ENCODE peak calls at places on chromosome 22, in eight cellular contexts. One of them, this sample, is unnamed.

GRCh38 chr22:43515411-43515810 is 103.6 kb downstream of the MPPED1 start:
- DNase-seq in A549: no peak
- DNase-seq in upper lobe of left lung: no peak
- DNase-seq in stomach: no peak
- DNase-seq in suprapubic skin: no peak
- DNase-seq in transverse colon: no peak
- DNase-seq in tibial nerve: no peak
- DNase-seq in HepG2: no peak
- DNase-seq in this sample: no peak

GRCh38 chr22:32761251-32761903 is 40.1 kb upstream of the TIMP3 start:
- DNase-seq in A549: no peak
- DNase-seq in upper lobe of left lung: peak; percentile 44
- DNase-seq in stomach: no peak
- DNase-seq in suprapubic skin: no peak
- DNase-seq in transverse colon: no peak
- DNase-seq in tibial nerve: no peak
- DNase-seq in HepG2: no peak
- DNase-seq in this sample: no peak

GRCh38 chr22:43213066-43213465 is 26.1 kb upstream of the TTLL12 start:
- DNase-seq in A549: no peak
- DNase-seq in upper lobe of left lung: no peak
- DNase-seq in stomach: no peak
- DNase-seq in suprapubic skin: no peak
- DNase-seq in transverse colon: no peak
- DNase-seq in tibial nerve: no peak
- DNase-seq in HepG2: no peak
- DNase-seq in this sample: no peak

GRCh38 chr22:41699264-41700104 is at the start of gene MEI1:
- DNase-seq in A549: peak; percentile 25
- DNase-seq in upper lobe of left lung: peak; percentile 81
- DNase-seq in stomach: peak; percentile 90
- DNase-seq in suprapubic skin: peak; percentile 88
- DNase-seq in transverse colon: peak; percentile 85
- DNase-seq in tibial nerve: peak; percentile 58
- DNase-seq in HepG2: no peak
- DNase-seq in this sample: peak; percentile 82

GRCh38 chr22:39416319-39416718 is 16.7 kb downstream of the TAB1 start:
- DNase-seq in A549: no peak
- DNase-seq in upper lobe of left lung: no peak
- DNase-seq in stomach: no peak
- DNase-seq in suprapubic skin: no peak
- DNase-seq in transverse colon: no peak
- DNase-seq in tibial nerve: no peak
- DNase-seq in HepG2: no peak
- DNase-seq in this sample: no peak

GRCh38 chr22:49935561-49935960 is 17.1 kb downstream of the CRELD2 start:
- DNase-seq in A549: no peak
- DNase-seq in upper lobe of left lung: no peak
- DNase-seq in stomach: no peak
- DNase-seq in suprapubic skin: no peak
- DNase-seq in transverse colon: no peak
- DNase-seq in tibial nerve: no peak
- DNase-seq in HepG2: no peak
- DNase-seq in this sample: no peak

GRCh38 chr22:35783943-35784614 is 66.4 kb downstream of the APOL5 start:
- DNase-seq in A549: peak; percentile 73
- DNase-seq in upper lobe of left lung: no peak
- DNase-seq in stomach: no peak
- DNase-seq in suprapubic skin: no peak
- DNase-seq in transverse colon: no peak
- DNase-seq in tibial nerve: no peak
- DNase-seq in HepG2: no peak
- DNase-seq in this sample: no peak

GRCh38 chr22:27961680-27962079 is 42.6 kb upstream of the PITPNB start:
- DNase-seq in A549: no peak
- DNase-seq in upper lobe of left lung: no peak
- DNase-seq in stomach: no peak
- DNase-seq in suprapubic skin: no peak
- DNase-seq in transverse colon: no peak
- DNase-seq in tibial nerve: no peak
- DNase-seq in HepG2: no peak
- DNase-seq in this sample: no peak

GRCh38 chr22:42273855-42274451 is 3.5 kb upstream of the TCF20 start:
- DNase-seq in A549: no peak
- DNase-seq in upper lobe of left lung: no peak
- DNase-seq in stomach: no peak
- DNase-seq in suprapubic skin: no peak
- DNase-seq in transverse colon: no peak
- DNase-seq in tibial nerve: no peak
- DNase-seq in HepG2: no peak
- DNase-seq in this sample: no peak

GRCh38 chr22:26285632-26286031 is 116.4 kb downstream of the SEZ6L start:
- DNase-seq in A549: no peak
- DNase-seq in upper lobe of left lung: no peak
- DNase-seq in stomach: no peak
- DNase-seq in suprapubic skin: no peak
- DNase-seq in transverse colon: no peak
- DNase-seq in tibial nerve: no peak
- DNase-seq in HepG2: no peak
- DNase-seq in this sample: no peak

GRCh38 chr22:44531487-44531886 is 33.5 kb upstream of the RTL6 start:
- DNase-seq in A549: no peak
- DNase-seq in upper lobe of left lung: no peak
- DNase-seq in stomach: no peak
- DNase-seq in suprapubic skin: peak; percentile 8
- DNase-seq in transverse colon: no peak
- DNase-seq in tibial nerve: no peak
- DNase-seq in HepG2: no peak
- DNase-seq in this sample: no peak

GRCh38 chr22:42745118-42745517 is 24.4 kb upstream of the A4GALT start:
- DNase-seq in A549: peak; percentile 66
- DNase-seq in upper lobe of left lung: no peak
- DNase-seq in stomach: no peak
- DNase-seq in suprapubic skin: no peak
- DNase-seq in transverse colon: no peak
- DNase-seq in tibial nerve: no peak
- DNase-seq in HepG2: no peak
- DNase-seq in this sample: no peak

GRCh38 chr22:46085831-46086576 is 64.3 kb upstream of the PPARA start:
- DNase-seq in A549: peak; percentile 90
- DNase-seq in upper lobe of left lung: peak; percentile 83
- DNase-seq in stomach: peak; percentile 87
- DNase-seq in suprapubic skin: peak; percentile 94
- DNase-seq in transverse colon: peak; percentile 93
- DNase-seq in tibial nerve: no peak
- DNase-seq in HepG2: no peak
- DNase-seq in this sample: peak; percentile 74

GRCh38 chr22:46084943-46085830 is 65.1 kb upstream of the PPARA start:
- DNase-seq in A549: peak; percentile 79
- DNase-seq in upper lobe of left lung: peak; percentile 78
- DNase-seq in stomach: peak; percentile 93
- DNase-seq in suprapubic skin: peak; percentile 91
- DNase-seq in transverse colon: peak; percentile 69
- DNase-seq in tibial nerve: peak; percentile 69
- DNase-seq in HepG2: no peak
- DNase-seq in this sample: peak; percentile 88

GRCh38 chr22:46087336-46087690 is 63.0 kb upstream of the PPARA start:
- DNase-seq in A549: no peak
- DNase-seq in upper lobe of left lung: no peak
- DNase-seq in stomach: no peak
- DNase-seq in suprapubic skin: no peak
- DNase-seq in transverse colon: no peak
- DNase-seq in tibial nerve: no peak
- DNase-seq in HepG2: no peak
- DNase-seq in this sample: no peak

GRCh38 chr22:46087816-46088277 is 62.5 kb upstream of the PPARA start:
- DNase-seq in A549: peak; percentile 67
- DNase-seq in upper lobe of left lung: peak; percentile 74
- DNase-seq in stomach: peak; percentile 88
- DNase-seq in suprapubic skin: peak; percentile 95
- DNase-seq in transverse colon: peak; percentile 80
- DNase-seq in tibial nerve: peak; percentile 93
- DNase-seq in HepG2: no peak
- DNase-seq in this sample: peak; percentile 97

GRCh38 chr22:46086577-46087335 is 63.6 kb upstream of the PPARA start:
- DNase-seq in A549: no peak
- DNase-seq in upper lobe of left lung: no peak
- DNase-seq in stomach: peak; percentile 24
- DNase-seq in suprapubic skin: peak; percentile 69
- DNase-seq in transverse colon: no peak
- DNase-seq in tibial nerve: no peak
- DNase-seq in HepG2: no peak
- DNase-seq in this sample: peak; percentile 61
- TF ChIP-seq EP300 in A549: no peak
- TF ChIP-seq EP300 in upper lobe of left lung: no peak
- TF ChIP-seq EP300 in stomach: no peak
- TF ChIP-seq EP300 in suprapubic skin: no peak
- TF ChIP-seq EP300 in transverse colon: no peak
- TF ChIP-seq EP300 in tibial nerve: no peak
- TF ChIP-seq EP300 in HepG2: no peak
- TF ChIP-seq EP300 in this sample: no peak

GRCh38 chr22:28983788-28984441 is 77.7 kb downstream of the C22orf31 start:
- DNase-seq in A549: no peak
- DNase-seq in upper lobe of left lung: peak; percentile 71
- DNase-seq in stomach: no peak
- DNase-seq in suprapubic skin: no peak
- DNase-seq in transverse colon: no peak
- DNase-seq in tibial nerve: no peak
- DNase-seq in HepG2: no peak
- DNase-seq in this sample: no peak
- TF ChIP-seq EP300 in A549: no peak
- TF ChIP-seq EP300 in upper lobe of left lung: no peak
- TF ChIP-seq EP300 in stomach: no peak
- TF ChIP-seq EP300 in suprapubic skin: no peak
- TF ChIP-seq EP300 in transverse colon: no peak
- TF ChIP-seq EP300 in tibial nerve: no peak
- TF ChIP-seq EP300 in HepG2: no peak
- TF ChIP-seq EP300 in this sample: no peak

GRCh38 chr22:22743128-22743760 is 98.8 kb downstream of the GGTLC2 start:
- DNase-seq in A549: no peak
- DNase-seq in upper lobe of left lung: no peak
- DNase-seq in stomach: no peak
- DNase-seq in suprapubic skin: no peak
- DNase-seq in transverse colon: no peak
- DNase-seq in tibial nerve: no peak
- DNase-seq in HepG2: no peak
- DNase-seq in this sample: no peak

GRCh38 chr22:22746963-22747933 is 102.8 kb downstream of the GGTLC2 start:
- DNase-seq in A549: no peak
- DNase-seq in upper lobe of left lung: no peak
- DNase-seq in stomach: no peak
- DNase-seq in suprapubic skin: no peak
- DNase-seq in transverse colon: peak; percentile 16
- DNase-seq in tibial nerve: no peak
- DNase-seq in HepG2: no peak
- DNase-seq in this sample: no peak

GRCh38 chr22:22746061-22746962 is 101.9 kb downstream of the GGTLC2 start:
- DNase-seq in A549: no peak
- DNase-seq in upper lobe of left lung: no peak
- DNase-seq in stomach: no peak
- DNase-seq in suprapubic skin: no peak
- DNase-seq in transverse colon: no peak
- DNase-seq in tibial nerve: no peak
- DNase-seq in HepG2: no peak
- DNase-seq in this sample: no peak

GRCh38 chr22:22744412-22745224 is 100.2 kb downstream of the GGTLC2 start:
- DNase-seq in A549: no peak
- DNase-seq in upper lobe of left lung: no peak
- DNase-seq in stomach: no peak
- DNase-seq in suprapubic skin: no peak
- DNase-seq in transverse colon: no peak
- DNase-seq in tibial nerve: no peak
- DNase-seq in HepG2: no peak
- DNase-seq in this sample: no peak

GRCh38 chr22:22745225-22746060 is 101.0 kb downstream of the GGTLC2 start:
- DNase-seq in A549: peak; percentile 26
- DNase-seq in upper lobe of left lung: no peak
- DNase-seq in stomach: peak; percentile 48
- DNase-seq in suprapubic skin: no peak
- DNase-seq in transverse colon: peak; percentile 65
- DNase-seq in tibial nerve: no peak
- DNase-seq in HepG2: peak; percentile 5
- DNase-seq in this sample: no peak
- TF ChIP-seq EP300 in A549: no peak
- TF ChIP-seq EP300 in upper lobe of left lung: no peak
- TF ChIP-seq EP300 in stomach: no peak
- TF ChIP-seq EP300 in suprapubic skin: no peak
- TF ChIP-seq EP300 in transverse colon: no peak
- TF ChIP-seq EP300 in tibial nerve: no peak
- TF ChIP-seq EP300 in HepG2: no peak
- TF ChIP-seq EP300 in this sample: no peak

GRCh38 chr22:29663230-29663826 is 56.5 kb upstream of the CABP7 start:
- DNase-seq in A549: no peak
- DNase-seq in upper lobe of left lung: no peak
- DNase-seq in stomach: no peak
- DNase-seq in suprapubic skin: no peak
- DNase-seq in transverse colon: no peak
- DNase-seq in tibial nerve: no peak
- DNase-seq in HepG2: no peak
- DNase-seq in this sample: no peak
- TF ChIP-seq EP300 in A549: no peak
- TF ChIP-seq EP300 in upper lobe of left lung: no peak
- TF ChIP-seq EP300 in stomach: no peak
- TF ChIP-seq EP300 in suprapubic skin: no peak
- TF ChIP-seq EP300 in transverse colon: no peak
- TF ChIP-seq EP300 in tibial nerve: no peak
- TF ChIP-seq EP300 in HepG2: no peak
- TF ChIP-seq EP300 in this sample: no peak

GRCh38 chr22:19904881-19905618 is 36.5 kb upstream of the COMT start:
- DNase-seq in A549: no peak
- DNase-seq in upper lobe of left lung: no peak
- DNase-seq in stomach: no peak
- DNase-seq in suprapubic skin: no peak
- DNase-seq in transverse colon: no peak
- DNase-seq in tibial nerve: no peak
- DNase-seq in HepG2: no peak
- DNase-seq in this sample: no peak

GRCh38 chr22:19905619-19906276 is 35.8 kb upstream of the COMT start:
- DNase-seq in A549: no peak
- DNase-seq in upper lobe of left lung: no peak
- DNase-seq in stomach: no peak
- DNase-seq in suprapubic skin: no peak
- DNase-seq in transverse colon: no peak
- DNase-seq in tibial nerve: no peak
- DNase-seq in HepG2: no peak
- DNase-seq in this sample: no peak

GRCh38 chr22:19903513-19903912 is 38.1 kb upstream of the COMT start:
- DNase-seq in A549: no peak
- DNase-seq in upper lobe of left lung: no peak
- DNase-seq in stomach: no peak
- DNase-seq in suprapubic skin: no peak
- DNase-seq in transverse colon: no peak
- DNase-seq in tibial nerve: no peak
- DNase-seq in HepG2: no peak
- DNase-seq in this sample: no peak

GRCh38 chr22:19903031-19903430 is 38.5 kb upstream of the COMT start:
- DNase-seq in A549: no peak
- DNase-seq in upper lobe of left lung: no peak
- DNase-seq in stomach: no peak
- DNase-seq in suprapubic skin: no peak
- DNase-seq in transverse colon: no peak
- DNase-seq in tibial nerve: no peak
- DNase-seq in HepG2: no peak
- DNase-seq in this sample: no peak

GRCh38 chr22:19904174-19904856 is 37.3 kb upstream of the COMT start:
- DNase-seq in A549: no peak
- DNase-seq in upper lobe of left lung: no peak
- DNase-seq in stomach: no peak
- DNase-seq in suprapubic skin: no peak
- DNase-seq in transverse colon: no peak
- DNase-seq in tibial nerve: no peak
- DNase-seq in HepG2: no peak
- DNase-seq in this sample: no peak
- TF ChIP-seq EP300 in A549: no peak
- TF ChIP-seq EP300 in upper lobe of left lung: no peak
- TF ChIP-seq EP300 in stomach: no peak
- TF ChIP-seq EP300 in suprapubic skin: no peak
- TF ChIP-seq EP300 in transverse colon: no peak
- TF ChIP-seq EP300 in tibial nerve: no peak
- TF ChIP-seq EP300 in HepG2: no peak
- TF ChIP-seq EP300 in this sample: no peak